ENCODE peak calls at places on chromosomes 13 and 19, in nine cellular contexts. Z is NB4; S is psoas muscle; W is hepatocyte; G is kidney epithelial cell; B is NCI-H1092; K is activated CD4-positive, alpha-beta T cell treated with anti-CD3 and anti-CD28 coated beads, Interleukin-2, amount 50 U/mL, for 1 hour; M is body of pancreas; X is amygdala. L is an unnamed sample.

GRCh38 chr13:26837997-26838396 is 77.4 kb upstream of the GPR12 start:
- DNase-seq in S (no peak), K (no peak), G (no peak), B (no peak), M (no peak), X (no peak), W (no peak), Z (no peak), L (no peak)

GRCh38 chr19:52689804-52690394 is 44.9 kb downstream of the ZNF611 start:
- DNase-seq in G (no peak), W (peak), K (peak), S (peak), X (no peak), Z (peak), B (no peak), M (peak), L (peak)

GRCh38 chr19:29622191-29623070 is 16.3 kb downstream of the POP4 start:
- DNase-seq in M (no peak), G (no peak), S (peak), Z (no peak), K (no peak), B (no peak), W (no peak), X (no peak), L (peak)

GRCh38 chr19:44625531-44626066 is 12.2 kb downstream of the IGSF23 start:
- DNase-seq in W (no peak), Z (no peak), S (no peak), B (no peak), G (no peak), K (no peak), M (no peak), X (no peak), L (no peak)

GRCh38 chr13:107866007-107866665 is 349.2 kb downstream of the LIG4 start:
- DNase-seq in S (no peak), G (no peak), M (peak), K (no peak), X (no peak), B (peak), W (peak), Z (no peak), L (peak)

GRCh38 chr19:51811344-51811743 is 16.4 kb downstream of the FPR3 start:
- DNase-seq in X (no peak), K (no peak), Z (peak), B (no peak), M (no peak), W (no peak), S (peak), G (no peak), L (no peak)

GRCh38 chr13:30895773-30896172 is 10.3 kb upstream of the MEDAG start:
- DNase-seq in S (peak), M (peak), G (peak), Z (no peak), X (no peak), W (peak), K (no peak), B (no peak), L (no peak)

GRCh38 chr13:28597641-28598040 is 61.3 kb upstream of the POMP start:
- DNase-seq in G (no peak), K (no peak), X (no peak), B (no peak), Z (no peak), W (peak), M (no peak), S (no peak), L (no peak)

GRCh38 chr13:38880397-38880796 is 110.2 kb downstream of the STOML3 start:
- DNase-seq in S (no peak), K (no peak), X (no peak), M (no peak), Z (peak), B (no peak), G (no peak), W (no peak), L (no peak)

GRCh38 chr19:11905928-11906327 is 18.3 kb downstream of the ZNF69 start:
- DNase-seq in B (no peak), G (no peak), S (no peak), K (no peak), Z (no peak), M (no peak), X (no peak), W (no peak), L (no peak)

GRCh38 chr13:85828094-85828684 is 29.0 kb upstream of the SLITRK6 start:
- DNase-seq in M (no peak), B (peak), K (no peak), G (no peak), W (peak), Z (peak), S (no peak), X (no peak), L (no peak)

GRCh38 chr19:47305309-47305751 is 4.3 kb upstream of the C5AR1 start:
- DNase-seq in Z (peak), W (peak), B (peak), S (peak), K (peak), M (peak), X (no peak), G (no peak), L (peak)

GRCh38 chr13:52599037-52599852 is 43.0 kb upstream of the HNRNPA1L2 start:
- DNase-seq in M (no peak), K (no peak), Z (no peak), B (peak), S (no peak), G (no peak), X (no peak), W (no peak), L (no peak)

GRCh38 chr19:52946322-52947310 is 16.1 kb downstream of the ZNF816 start:
- DNase-seq in X (no peak), W (peak), Z (no peak), S (no peak), G (no peak), B (no peak), K (no peak), M (peak), L (peak)

GRCh38 chr13:33262069-33262487 is 23.5 kb downstream of the STARD13 start:
- DNase-seq in G (no peak), M (no peak), S (no peak), B (no peak), X (no peak), Z (no peak), W (peak), K (no peak), L (peak)

GRCh38 chr13:84121456-84121855 is 239.2 kb upstream of the SLITRK1 start:
- DNase-seq in W (peak), K (no peak), S (no peak), Z (no peak), G (no peak), X (no peak), B (no peak), M (no peak), L (no peak)

GRCh38 chr13:112729408-112729807 is 39.6 kb downstream of the ATP11A start:
- DNase-seq in Z (no peak), K (no peak), B (no peak), S (peak), X (no peak), M (no peak), W (no peak), G (no peak), L (no peak)

GRCh38 chr13:101211261-101211660 is 205.0 kb downstream of the NALCN start:
- DNase-seq in S (no peak), Z (no peak), K (no peak), G (no peak), W (no peak), X (no peak), M (no peak), B (no peak), L (no peak)

GRCh38 chr19:58382997-58383603 is 2.3 kb upstream of the ZNF837 start:
- DNase-seq in K (no peak), G (no peak), Z (no peak), M (no peak), X (no peak), B (no peak), S (peak), W (no peak), L (no peak)

GRCh38 chr13:83009987-83010386 is 872.3 kb downstream of the SLITRK1 start:
- DNase-seq in K (no peak), B (no peak), G (no peak), M (no peak), X (no peak), Z (no peak), S (no peak), W (no peak), L (no peak)

GRCh38 chr13:40064723-40065122 is 409.3 kb downstream of the COG6 start:
- DNase-seq in X (no peak), Z (peak), B (no peak), M (peak), K (no peak), S (no peak), W (peak), G (no peak), L (no peak)

GRCh38 chr13:73859841-73860240 is 274.4 kb downstream of the KLF12 start:
- DNase-seq in K (no peak), Z (no peak), M (no peak), S (no peak), W (no peak), G (no peak), B (no peak), X (no peak), L (no peak)

GRCh38 chr13:107095876-107096275 is 527.9 kb upstream of the ARGLU1 start:
- DNase-seq in S (no peak), K (no peak), G (no peak), Z (no peak), M (no peak), X (no peak), W (no peak), B (no peak), L (no peak)

GRCh38 chr19:37963190-37963947 is 56.4 kb downstream of the SIPA1L3 start:
- DNase-seq in M (no peak), B (no peak), Z (peak), W (no peak), G (no peak), K (no peak), S (no peak), X (no peak), L (no peak)

GRCh38 chr13:111525320-111526118 is 205.1 kb downstream of the TEX29 start:
- DNase-seq in Z (no peak), M (no peak), G (no peak), S (no peak), K (no peak), X (no peak), W (no peak), B (no peak), L (no peak)

GRCh38 chr13:40161931-40162330 is 504.5 kb downstream of the FOXO1 start:
- DNase-seq in W (no peak), Z (no peak), G (no peak), S (no peak), B (no peak), K (no peak), X (no peak), M (no peak), L (no peak)

GRCh38 chr13:20924758-20925394 is 22.3 kb upstream of the XPO4 start:
- DNase-seq in X (peak), W (peak), K (peak), S (peak), G (peak), Z (peak), M (peak), B (peak), L (peak)

GRCh38 chr13:30017880-30018279 is 167.5 kb upstream of the UBL3 start:
- DNase-seq in X (no peak), S (no peak), K (no peak), M (no peak), B (no peak), G (no peak), Z (no peak), W (no peak), L (no peak)

GRCh38 chr13:97018029-97018819 is 23.9 kb upstream of the OXGR1 start:
- DNase-seq in M (peak), K (no peak), X (no peak), B (peak), G (no peak), S (no peak), Z (peak), W (peak), L (no peak)

GRCh38 chr13:20430296-20430695 is 95.4 kb downstream of the CRYL1 start:
- DNase-seq in Z (no peak), G (no peak), X (no peak), W (no peak), K (no peak), B (no peak), S (no peak), M (no peak), L (no peak)

GRCh38 chr19:4093643-4094175 is 27.0 kb upstream of the ZBTB7A start:
- DNase-seq in Z (no peak), G (no peak), X (no peak), W (no peak), K (no peak), M (no peak), S (no peak), B (no peak), L (no peak)

GRCh38 chr19:39544920-39545319 is 5.0 kb upstream of the EID2 start:
- DNase-seq in W (no peak), S (no peak), G (no peak), Z (no peak), K (no peak), X (no peak), M (no peak), B (no peak), L (no peak)

GRCh38 chr19:45322311-45322710 is 364 bp downstream of the CKM start:
- DNase-seq in Z (peak), B (no peak), K (no peak), M (no peak), X (no peak), W (no peak), G (no peak), S (no peak), L (no peak)

GRCh38 chr19:46975011-46975917 is 44.4 kb upstream of the NPAS1 start:
- DNase-seq in S (no peak), K (no peak), B (no peak), G (no peak), W (no peak), M (no peak), X (no peak), Z (no peak), L (no peak)

GRCh38 chr19:49421878-49422202 is 1.4 kb downstream of the PTH2 start:
- DNase-seq in W (no peak), S (no peak), M (no peak), Z (no peak), K (no peak), G (no peak), X (no peak), B (no peak), L (no peak)

GRCh38 chr13:24644051-24644450 is 36.2 kb upstream of the ATP12A start:
- DNase-seq in S (no peak), Z (no peak), X (no peak), W (no peak), K (no peak), B (no peak), M (no peak), G (no peak), L (no peak)

GRCh38 chr19:17957887-17958286 is 9.0 kb upstream of the KCNN1 start:
- DNase-seq in M (no peak), G (no peak), B (no peak), K (no peak), S (no peak), Z (no peak), W (no peak), X (no peak), L (no peak)

GRCh38 chr13:21850013-21851006 is 179.4 kb downstream of the FGF9 start:
- DNase-seq in B (no peak), S (no peak), Z (no peak), G (no peak), K (no peak), W (no peak), X (no peak), M (no peak), L (no peak)

GRCh38 chr13:110113284-110113764 is 193.6 kb downstream of the COL4A1 start:
- DNase-seq in S (peak), G (no peak), Z (peak), W (no peak), K (no peak), M (no peak), B (no peak), X (no peak), L (no peak)

L was measured in upper lobe of left lung.